ENCODE peak calls at places on chromosomes 1 and 21, in eight cellular contexts. A, L, K, Q, M, E, V and T are unnamed samples.

GRCh38 chr1:51506537-51506936 is 12.5 kb downstream of the EPS15 start:
- DNase-seq in A (no peak), L (no peak), K (no peak), Q (peak; percentile 36), M (no peak), E (no peak), V (no peak), T (no peak)

GRCh38 chr1:197798492-197798891 is 23.2 kb upstream of the DENND1B start:
- DNase-seq in A (no peak), L (no peak), K (no peak), Q (no peak), M (no peak), E (no peak), V (no peak), T (no peak)

GRCh38 chr1:28466226-28466778 is 39.5 kb upstream of the RCC1 start:
- DNase-seq in A (no peak), L (no peak), K (no peak), Q (no peak), M (no peak), E (no peak), V (no peak), T (no peak)

GRCh38 chr1:112818990-112819689 is 104.0 kb upstream of the PPM1J start:
- DNase-seq in A (no peak), L (no peak), K (no peak), Q (no peak), M (no peak), E (no peak), V (no peak), T (no peak)

GRCh38 chr1:94863919-94864318 is 43.8 kb downstream of the SLC44A3 start:
- DNase-seq in A (peak; percentile 19), L (peak; percentile 80), K (no peak), Q (peak; percentile 84), M (no peak), E (no peak), V (no peak), T (peak; percentile 64)

GRCh38 chr1:6922096-6922931 is 137.1 kb downstream of the CAMTA1 start:
- DNase-seq in A (peak; percentile 31), L (no peak), K (no peak), Q (peak; percentile 46), M (no peak), E (no peak), V (no peak), T (no peak)

GRCh38 chr1:81949421-81949820 is 148.7 kb downstream of the ADGRL2 start:
- DNase-seq in A (no peak), L (peak; percentile 1), K (no peak), Q (peak; percentile 45), M (no peak), E (no peak), V (no peak), T (no peak)

GRCh38 chr1:204647114-204647804 is 38.3 kb downstream of the LRRN2 start:
- DNase-seq in A (no peak), L (peak; percentile 87), K (peak; percentile 41), Q (peak; percentile 66), M (no peak), E (no peak), V (no peak), T (peak; percentile 86)

GRCh38 chr1:164557270-164557669 is 1.7 kb upstream of the PBX1 start:
- DNase-seq in A (no peak), L (no peak), K (no peak), Q (peak; percentile 2), M (no peak), E (no peak), V (no peak), T (no peak)

GRCh38 chr1:147676306-147677085 is 6.2 kb upstream of the ACP6 start:
- DNase-seq in A (no peak), L (peak; percentile 60), K (no peak), Q (peak; percentile 74), M (no peak), E (no peak), V (no peak), T (peak; percentile 54)

GRCh38 chr1:6091823-6092109 is 46.1 kb downstream of the KCNAB2 start:
- DNase-seq in A (no peak), L (no peak), K (no peak), Q (no peak), M (no peak), E (no peak), V (no peak), T (no peak)

GRCh38 chr21:46108827-46109226 is 10.9 kb downstream of the COL6A2 start:
- DNase-seq in A (no peak), L (no peak), K (no peak), Q (no peak), M (no peak), E (no peak), V (peak; percentile 68), T (no peak)

GRCh38 chr1:230113605-230114241 is 46.7 kb downstream of the GALNT2 start:
- DNase-seq in A (peak; percentile 49), L (peak; percentile 88), K (no peak), Q (peak; percentile 86), M (no peak), E (no peak), V (no peak), T (peak; percentile 55)

GRCh38 chr1:26788515-26788785 is 700 bp downstream of the PIGV start:
- DNase-seq in A (no peak), L (no peak), K (no peak), Q (no peak), M (no peak), E (no peak), V (no peak), T (no peak)

GRCh38 chr21:46194374-46195334 is 10.4 kb upstream of the SPATC1L start:
- DNase-seq in A (no peak), L (no peak), K (peak; percentile 7), Q (no peak), M (no peak), E (peak; percentile 7), V (peak; percentile 81), T (no peak)

GRCh38 chr1:105442901-105443300 is 1613.6 kb upstream of the PRMT6 start:
- DNase-seq in A (no peak), L (no peak), K (no peak), Q (no peak), M (no peak), E (no peak), V (no peak), T (no peak)

GRCh38 chr1:173857363-173857917 is 10.3 kb downstream of the GAS5 start:
- DNase-seq in A (no peak), L (no peak), K (no peak), Q (no peak), M (no peak), E (no peak), V (no peak), T (no peak)

GRCh38 chr1:32702599-32703478 is at the start of gene SYNC:
- DNase-seq in A (peak; percentile 83), L (peak; percentile 59), K (no peak), Q (no peak), M (peak; percentile 76), E (peak; percentile 77), V (peak; percentile 92), T (peak; percentile 56)

GRCh38 chr21:34530264-34530663 is 18.3 kb upstream of the KCNE1 start:
- DNase-seq in A (no peak), L (no peak), K (no peak), Q (no peak), M (no peak), E (no peak), V (no peak), T (no peak)

GRCh38 chr1:29322861-29323585 is 86.7 kb downstream of the PTPRU start:
- DNase-seq in A (no peak), L (no peak), K (no peak), Q (no peak), M (no peak), E (no peak), V (peak; percentile 70), T (no peak)

GRCh38 chr21:31683029-31683428 is 23.5 kb downstream of the SOD1 start:
- DNase-seq in A (no peak), L (peak; percentile 17), K (no peak), Q (no peak), M (no peak), E (no peak), V (no peak), T (no peak)
- TF ChIP-seq CTCF in A (peak; percentile 6), L (no peak), K (no peak), Q (no peak), M (no peak), E (no peak), V (no peak), T (no peak)

GRCh38 chr1:53979712-53980450 is 33.7 kb downstream of the LRRC42 start:
- DNase-seq in A (no peak), L (no peak), K (no peak), Q (no peak), M (no peak), E (no peak), V (no peak), T (no peak)
- TF ChIP-seq CTCF in A (no peak), L (no peak), K (no peak), Q (no peak), M (no peak), E (no peak), V (no peak), T (no peak)

GRCh38 chr1:10788592-10789006 is 7.8 kb downstream of the CASZ1 start:
- DNase-seq in A (peak; percentile 77), L (no peak), K (peak; percentile 37), Q (no peak), M (peak; percentile 85), E (peak; percentile 71), V (no peak), T (peak; percentile 42)
- TF ChIP-seq CTCF in A (peak; percentile 52), L (no peak), K (no peak), Q (peak; percentile 32), M (peak; percentile 11), E (peak; percentile 70), V (peak; percentile 47), T (peak; percentile 35)

GRCh38 chr1:228337711-228338520 is 68.7 kb downstream of the TRIM11 start:
- DNase-seq in A (peak; percentile 12), L (no peak), K (no peak), Q (no peak), M (peak; percentile 50), E (peak; percentile 14), V (peak; percentile 81), T (no peak)

GRCh38 chr1:228338521-228339051 is 68.0 kb downstream of the TRIM11 start:
- DNase-seq in A (peak; percentile 31), L (no peak), K (peak; percentile 10), Q (no peak), M (peak; percentile 46), E (peak; percentile 8), V (peak; percentile 82), T (no peak)

GRCh38 chr1:228339766-228340685 is 66.6 kb downstream of the TRIM11 start:
- DNase-seq in A (peak; percentile 9), L (no peak), K (peak; percentile 8), Q (no peak), M (peak; percentile 39), E (no peak), V (peak; percentile 80), T (no peak)

GRCh38 chr1:228340686-228341449 is 65.8 kb downstream of the TRIM11 start:
- DNase-seq in A (peak; percentile 15), L (no peak), K (peak; percentile 67), Q (no peak), M (peak; percentile 65), E (no peak), V (peak; percentile 84), T (no peak)

DNA sequence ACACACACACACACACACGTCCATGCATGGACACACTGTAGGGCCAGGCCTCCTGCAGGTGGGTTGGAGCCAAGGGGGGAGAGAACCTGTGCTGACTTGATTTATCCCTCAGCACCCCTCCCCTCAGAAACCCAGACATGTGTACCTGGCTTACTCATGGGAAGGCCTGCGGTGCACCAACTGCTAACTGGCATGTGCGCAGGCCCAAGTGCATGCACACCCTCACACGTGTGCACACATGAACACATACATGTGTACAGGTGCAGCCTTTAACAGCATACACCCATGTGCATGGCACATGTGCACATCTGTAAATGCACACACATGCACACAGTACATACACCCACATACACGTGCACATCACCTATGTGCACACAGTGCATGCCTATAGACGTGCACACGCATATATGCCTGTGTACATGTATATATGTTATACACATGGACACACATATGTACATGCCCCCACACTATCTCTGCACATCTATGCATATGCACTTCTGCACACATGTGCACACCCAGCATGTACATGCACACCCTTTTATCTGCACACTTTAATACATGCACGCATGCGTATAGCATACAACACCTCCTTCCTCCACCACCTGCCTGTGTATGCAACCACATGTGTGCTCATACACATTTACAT is 67.5 kb downstream of the TRIM11 start:
- DNase-seq in A (no peak), L (no peak), K (no peak), Q (no peak), M (no peak), E (no peak), V (no peak), T (no peak)
- TF ChIP-seq CTCF in A (no peak), L (no peak), K (no peak), Q (no peak), M (no peak), E (no peak), V (no peak), T (no peak)